ENCODE peak calls at places on chromosomes 2 and 18, in five cellular contexts. One of them, this sample, is unnamed.

GRCh38 chr18:11859282-11859797 is 8.1 kb downstream of the CHMP1B start:
- DNase-seq in colonic mucosa: no peak
- DNase-seq in HFFc6: no peak
- DNase-seq in activated naive CD8-positive, alpha-beta T cell treated with anti-CD3 and anti-CD28 coated beads, Interleukin-2, amount 50 U/mL, for 16 hours: no peak
- DNase-seq in left cardiac atrium: no peak
- DNase-seq in this sample: no peak

GRCh38 chr2:52821631-52822030 is 946.0 kb upstream of the CHAC2 start:
- DNase-seq in colonic mucosa: no peak
- DNase-seq in HFFc6: no peak
- DNase-seq in activated naive CD8-positive, alpha-beta T cell treated with anti-CD3 and anti-CD28 coated beads, Interleukin-2, amount 50 U/mL, for 16 hours: no peak
- DNase-seq in left cardiac atrium: no peak
- DNase-seq in this sample: no peak

GRCh38 chr2:72142743-72143440 is 4.8 kb downstream of the CYP26B1 start:
- DNase-seq in colonic mucosa: peak
- DNase-seq in HFFc6: no peak
- DNase-seq in activated naive CD8-positive, alpha-beta T cell treated with anti-CD3 and anti-CD28 coated beads, Interleukin-2, amount 50 U/mL, for 16 hours: no peak
- DNase-seq in left cardiac atrium: peak
- DNase-seq in this sample: no peak

GRCh38 chr2:68319397-68320117 is at the start of gene CNRIP1:
- DNase-seq in colonic mucosa: peak
- DNase-seq in HFFc6: peak
- DNase-seq in activated naive CD8-positive, alpha-beta T cell treated with anti-CD3 and anti-CD28 coated beads, Interleukin-2, amount 50 U/mL, for 16 hours: no peak
- DNase-seq in left cardiac atrium: peak
- DNase-seq in this sample: no peak

GRCh38 chr2:46874236-46874929 is 41.2 kb downstream of the MCFD2 start:
- DNase-seq in colonic mucosa: no peak
- DNase-seq in HFFc6: peak
- DNase-seq in activated naive CD8-positive, alpha-beta T cell treated with anti-CD3 and anti-CD28 coated beads, Interleukin-2, amount 50 U/mL, for 16 hours: no peak
- DNase-seq in left cardiac atrium: no peak
- DNase-seq in this sample: no peak

GRCh38 chr2:133862400-133862977 is 294.2 kb upstream of the NCKAP5 start:
- DNase-seq in colonic mucosa: no peak
- DNase-seq in HFFc6: no peak
- DNase-seq in activated naive CD8-positive, alpha-beta T cell treated with anti-CD3 and anti-CD28 coated beads, Interleukin-2, amount 50 U/mL, for 16 hours: no peak
- DNase-seq in left cardiac atrium: no peak
- DNase-seq in this sample: no peak

GRCh38 chr2:25168256-25169072 is at the start of gene POMC:
- DNase-seq in colonic mucosa: no peak
- DNase-seq in HFFc6: no peak
- DNase-seq in activated naive CD8-positive, alpha-beta T cell treated with anti-CD3 and anti-CD28 coated beads, Interleukin-2, amount 50 U/mL, for 16 hours: no peak
- DNase-seq in left cardiac atrium: peak
- DNase-seq in this sample: no peak

GRCh38 chr2:127568128-127568527 is 32.6 kb downstream of the MYO7B start:
- DNase-seq in colonic mucosa: no peak
- DNase-seq in HFFc6: no peak
- DNase-seq in activated naive CD8-positive, alpha-beta T cell treated with anti-CD3 and anti-CD28 coated beads, Interleukin-2, amount 50 U/mL, for 16 hours: no peak
- DNase-seq in left cardiac atrium: no peak
- DNase-seq in this sample: no peak

GRCh38 chr18:62396381-62396780 is 71.3 kb downstream of the TNFRSF11A start:
- DNase-seq in colonic mucosa: no peak
- DNase-seq in HFFc6: no peak
- DNase-seq in activated naive CD8-positive, alpha-beta T cell treated with anti-CD3 and anti-CD28 coated beads, Interleukin-2, amount 50 U/mL, for 16 hours: no peak
- DNase-seq in left cardiac atrium: no peak
- DNase-seq in this sample: no peak

GRCh38 chr2:71581015-71581414 is 127.7 kb downstream of the DYSF start:
- DNase-seq in colonic mucosa: no peak
- DNase-seq in HFFc6: no peak
- DNase-seq in activated naive CD8-positive, alpha-beta T cell treated with anti-CD3 and anti-CD28 coated beads, Interleukin-2, amount 50 U/mL, for 16 hours: no peak
- DNase-seq in left cardiac atrium: peak
- DNase-seq in this sample: no peak

GRCh38 chr2:170434900-170435640 is 257.1 kb downstream of the MYO3B start:
- DNase-seq in colonic mucosa: no peak
- DNase-seq in HFFc6: no peak
- DNase-seq in activated naive CD8-positive, alpha-beta T cell treated with anti-CD3 and anti-CD28 coated beads, Interleukin-2, amount 50 U/mL, for 16 hours: no peak
- DNase-seq in left cardiac atrium: no peak
- DNase-seq in this sample: no peak

GRCh38 chr2:181462032-181462431 is 4.8 kb downstream of the ITGA4 start:
- DNase-seq in colonic mucosa: no peak
- DNase-seq in HFFc6: no peak
- DNase-seq in activated naive CD8-positive, alpha-beta T cell treated with anti-CD3 and anti-CD28 coated beads, Interleukin-2, amount 50 U/mL, for 16 hours: no peak
- DNase-seq in left cardiac atrium: no peak
- DNase-seq in this sample: no peak

GRCh38 chr2:238113611-238114010 is 13.5 kb downstream of the ESPNL start:
- DNase-seq in colonic mucosa: no peak
- DNase-seq in HFFc6: no peak
- DNase-seq in activated naive CD8-positive, alpha-beta T cell treated with anti-CD3 and anti-CD28 coated beads, Interleukin-2, amount 50 U/mL, for 16 hours: no peak
- DNase-seq in left cardiac atrium: no peak
- DNase-seq in this sample: no peak

GRCh38 chr2:237291138-237291792 is 122.7 kb downstream of the COL6A3 start:
- DNase-seq in colonic mucosa: peak
- DNase-seq in HFFc6: peak
- DNase-seq in activated naive CD8-positive, alpha-beta T cell treated with anti-CD3 and anti-CD28 coated beads, Interleukin-2, amount 50 U/mL, for 16 hours: no peak
- DNase-seq in left cardiac atrium: peak
- DNase-seq in this sample: no peak

GRCh38 chr2:160278101-160278888 is 78.2 kb upstream of the ITGB6 start:
- DNase-seq in colonic mucosa: no peak
- DNase-seq in HFFc6: no peak
- DNase-seq in activated naive CD8-positive, alpha-beta T cell treated with anti-CD3 and anti-CD28 coated beads, Interleukin-2, amount 50 U/mL, for 16 hours: no peak
- DNase-seq in left cardiac atrium: no peak
- DNase-seq in this sample: no peak